ENCODE peak calls at places on chromosomes 7 and 10, in five cellular contexts. One of them, this sample, is unnamed.

GRCh38 chr7:141974831-141975230 is 1.3 kb upstream of the TAS2R38 start:
- DNase-seq in H1: no peak
- DNase-seq in GM12878: no peak
- DNase-seq in HepG2: peak
- DNase-seq in K562: no peak
- DNase-seq in this sample: peak

GRCh38 chr10:113336549-113337130 is 216.2 kb upstream of the HABP2 start:
- DNase-seq in H1: no peak
- DNase-seq in GM12878: no peak
- DNase-seq in HepG2: no peak
- DNase-seq in K562: no peak
- DNase-seq in this sample: no peak

GRCh38 chr10:13371879-13372470 is 23.9 kb upstream of the SEPHS1 start:
- DNase-seq in H1: peak
- DNase-seq in GM12878: no peak
- DNase-seq in HepG2: peak
- DNase-seq in K562: peak
- DNase-seq in this sample: peak

GRCh38 chr7:12930534-12930933 is 243.1 kb downstream of the ARL4A start:
- DNase-seq in H1: no peak
- DNase-seq in GM12878: no peak
- DNase-seq in HepG2: no peak
- DNase-seq in K562: no peak
- DNase-seq in this sample: no peak

GRCh38 chr7:18356195-18356645 is 139.3 kb upstream of the HDAC9 start:
- DNase-seq in H1: no peak
- DNase-seq in GM12878: no peak
- DNase-seq in HepG2: peak
- DNase-seq in K562: peak
- DNase-seq in this sample: no peak

GRCh38 chr7:35260254-35260653 is 6.4 kb upstream of the TBX20 start:
- DNase-seq in H1: no peak
- DNase-seq in GM12878: no peak
- DNase-seq in HepG2: no peak
- DNase-seq in K562: no peak
- DNase-seq in this sample: no peak

GRCh38 chr10:22764639-22765038 is 50.3 kb upstream of the PIP4K2A start:
- DNase-seq in H1: no peak
- DNase-seq in GM12878: no peak
- DNase-seq in HepG2: no peak
- DNase-seq in K562: no peak
- DNase-seq in this sample: no peak

GRCh38 chr10:87617503-87617902 is 42.2 kb upstream of the PAPSS2 start:
- DNase-seq in H1: no peak
- DNase-seq in GM12878: no peak
- DNase-seq in HepG2: no peak
- DNase-seq in K562: no peak
- DNase-seq in this sample: no peak

DNA sequence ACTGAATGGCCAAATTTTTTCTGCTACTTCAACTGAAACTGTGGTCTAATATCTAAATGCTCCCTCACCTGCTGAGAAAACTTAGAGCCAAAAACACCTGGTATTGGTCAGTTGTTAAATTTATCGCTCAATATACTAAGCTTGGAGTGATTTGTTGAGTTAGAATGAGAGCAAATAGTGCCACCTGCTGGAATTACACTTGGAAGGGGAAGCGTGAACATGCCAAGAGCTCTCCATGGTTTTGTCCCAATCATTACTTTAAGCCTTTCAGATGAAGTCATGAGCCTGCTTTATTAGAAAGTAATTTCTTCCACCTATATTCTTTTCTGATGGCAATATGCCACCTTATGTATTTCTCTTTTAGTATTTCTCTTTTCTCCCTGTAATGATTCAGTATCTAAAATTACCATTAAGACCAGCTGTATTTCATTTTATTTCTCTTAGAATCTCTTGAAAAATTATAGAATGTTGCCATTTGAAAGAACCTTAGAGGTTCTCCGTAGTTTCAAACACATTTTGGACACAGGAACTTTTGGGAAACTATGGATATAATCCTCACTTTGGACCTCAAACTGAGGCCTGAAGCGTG is 447.8 kb upstream of the C7orf33 start:
- DNase-seq in H1: no peak
- DNase-seq in GM12878: no peak
- DNase-seq in HepG2: peak
- DNase-seq in K562: peak
- DNase-seq in this sample: no peak
- TF ChIP-seq CTCF in H1: no peak
- TF ChIP-seq CTCF in GM12878: peak
- TF ChIP-seq CTCF in HepG2: peak
- TF ChIP-seq CTCF in K562: peak
- TF ChIP-seq CTCF in this sample: peak

GRCh38 chr10:104074505-104074904 is 11.2 kb downstream of the COL17A1 start:
- DNase-seq in H1: no peak
- DNase-seq in GM12878: no peak
- DNase-seq in HepG2: no peak
- DNase-seq in K562: no peak
- DNase-seq in this sample: no peak

GRCh38 chr10:104080762-104081161 is 4.9 kb downstream of the COL17A1 start:
- DNase-seq in H1: no peak
- DNase-seq in GM12878: no peak
- DNase-seq in HepG2: peak
- DNase-seq in K562: peak
- DNase-seq in this sample: peak

GRCh38 chr10:104072786-104073185 is 12.9 kb downstream of the COL17A1 start:
- DNase-seq in H1: no peak
- DNase-seq in GM12878: no peak
- DNase-seq in HepG2: no peak
- DNase-seq in K562: no peak
- DNase-seq in this sample: no peak

GRCh38 chr10:104077282-104078151 is 8.2 kb downstream of the COL17A1 start:
- DNase-seq in H1: no peak
- DNase-seq in GM12878: no peak
- DNase-seq in HepG2: no peak
- DNase-seq in K562: no peak
- DNase-seq in this sample: peak

GRCh38 chr10:104076743-104077160 is 8.9 kb downstream of the COL17A1 start:
- DNase-seq in H1: peak
- DNase-seq in GM12878: no peak
- DNase-seq in HepG2: no peak
- DNase-seq in K562: no peak
- DNase-seq in this sample: no peak
- TF ChIP-seq USF2 in H1: no peak
- TF ChIP-seq USF2 in GM12878: no peak
- TF ChIP-seq USF2 in HepG2: no peak
- TF ChIP-seq USF2 in K562: no peak
- TF ChIP-seq USF2 in this sample: peak

DNA sequence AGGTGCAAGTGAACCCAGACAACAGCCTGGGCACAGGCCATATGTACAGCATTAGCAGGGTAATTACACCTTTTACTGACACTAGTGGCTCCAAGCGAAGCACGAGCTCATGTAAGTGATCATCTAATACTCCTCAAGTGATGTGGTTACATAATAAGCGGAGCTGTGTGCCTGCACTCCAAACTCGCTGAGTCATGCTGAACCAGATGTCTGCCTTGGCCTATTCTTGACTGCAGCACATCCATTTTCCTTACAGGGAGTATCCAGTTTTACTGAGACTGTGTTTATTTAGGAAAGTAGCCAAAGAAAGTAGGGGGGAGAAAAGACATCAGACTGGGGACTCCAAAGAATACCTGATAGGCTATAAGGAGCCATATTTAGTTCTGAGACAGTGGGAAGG is 90.1 kb downstream of the GRM3 start:
- DNase-seq in H1: no peak
- DNase-seq in GM12878: no peak
- DNase-seq in HepG2: no peak
- DNase-seq in K562: peak
- DNase-seq in this sample: no peak
- TF ChIP-seq CREB1 in H1: no peak
- TF ChIP-seq CREB1 in GM12878: no peak
- TF ChIP-seq CREB1 in HepG2: no peak
- TF ChIP-seq CREB1 in K562: no peak
- TF ChIP-seq CREB1 in this sample: no peak

DNA sequence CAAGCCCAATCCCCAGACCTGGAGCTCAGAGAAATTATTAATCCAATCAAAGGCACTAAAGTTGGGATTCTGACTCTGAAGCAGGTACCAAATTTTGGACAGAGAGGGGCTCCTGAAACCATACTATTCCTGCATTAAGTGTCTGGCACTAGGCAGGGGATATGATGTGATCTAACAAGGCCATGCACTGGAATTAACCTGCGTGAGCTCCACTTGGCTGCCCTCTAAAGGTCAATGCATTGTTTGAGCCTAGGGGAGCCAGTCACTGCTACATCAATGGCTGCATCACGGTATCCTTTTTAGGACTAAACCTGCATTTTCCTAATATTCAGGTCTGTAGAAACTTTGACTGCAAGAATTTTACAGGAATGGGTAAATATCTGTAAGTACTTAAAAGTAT is 42.1 kb downstream of the ST8SIA6 start:
- DNase-seq in H1: no peak
- DNase-seq in GM12878: no peak
- DNase-seq in HepG2: no peak
- DNase-seq in K562: peak
- DNase-seq in this sample: peak
- TF ChIP-seq CTCF in H1: peak
- TF ChIP-seq CTCF in GM12878: peak
- TF ChIP-seq CTCF in HepG2: peak
- TF ChIP-seq CTCF in K562: peak
- TF ChIP-seq CTCF in this sample: no peak

GRCh38 chr10:34124522-34125035 is 690.5 kb downstream of the PARD3 start:
- DNase-seq in H1: no peak
- DNase-seq in GM12878: no peak
- DNase-seq in HepG2: peak
- DNase-seq in K562: no peak
- DNase-seq in this sample: no peak
- TF ChIP-seq USF2 in H1: no peak
- TF ChIP-seq USF2 in GM12878: no peak
- TF ChIP-seq USF2 in HepG2: no peak
- TF ChIP-seq USF2 in K562: no peak
- TF ChIP-seq USF2 in this sample: no peak

DNA sequence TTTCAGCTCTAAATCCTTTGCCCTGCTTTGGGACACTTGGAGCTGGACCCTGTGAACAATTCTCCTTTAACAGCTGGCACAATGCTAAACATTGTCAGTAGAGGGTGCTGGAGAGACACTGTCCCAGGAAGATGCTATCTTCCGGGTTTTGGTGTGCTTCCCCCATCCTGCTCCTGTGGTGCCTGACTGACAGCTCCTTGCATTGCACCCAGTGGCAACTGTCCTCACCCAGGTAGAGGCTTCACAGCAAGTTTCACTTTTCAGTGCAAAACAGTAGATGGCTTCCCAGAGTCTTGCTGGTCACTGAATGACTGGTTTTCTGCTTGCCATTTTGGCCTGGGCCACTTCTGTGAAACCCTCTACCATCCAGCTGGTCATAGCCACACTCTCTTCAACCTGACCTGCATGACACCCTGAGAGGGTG is 77.3 kb downstream of the CDC14C start:
- DNase-seq in H1: peak
- DNase-seq in GM12878: peak
- DNase-seq in HepG2: peak
- DNase-seq in K562: peak
- DNase-seq in this sample: peak
- TF ChIP-seq CREB1 in H1: no peak
- TF ChIP-seq CREB1 in GM12878: no peak
- TF ChIP-seq CREB1 in HepG2: no peak
- TF ChIP-seq CREB1 in K562: no peak
- TF ChIP-seq CREB1 in this sample: no peak

GRCh38 chr7:2613113-2613925 is 18.5 kb upstream of the TTYH3 start:
- DNase-seq in H1: no peak
- DNase-seq in GM12878: no peak
- DNase-seq in HepG2: no peak
- DNase-seq in K562: no peak
- DNase-seq in this sample: no peak
- TF ChIP-seq CTCF in H1: no peak
- TF ChIP-seq CTCF in GM12878: no peak
- TF ChIP-seq CTCF in HepG2: peak
- TF ChIP-seq CTCF in K562: no peak
- TF ChIP-seq CTCF in this sample: no peak

DNA sequence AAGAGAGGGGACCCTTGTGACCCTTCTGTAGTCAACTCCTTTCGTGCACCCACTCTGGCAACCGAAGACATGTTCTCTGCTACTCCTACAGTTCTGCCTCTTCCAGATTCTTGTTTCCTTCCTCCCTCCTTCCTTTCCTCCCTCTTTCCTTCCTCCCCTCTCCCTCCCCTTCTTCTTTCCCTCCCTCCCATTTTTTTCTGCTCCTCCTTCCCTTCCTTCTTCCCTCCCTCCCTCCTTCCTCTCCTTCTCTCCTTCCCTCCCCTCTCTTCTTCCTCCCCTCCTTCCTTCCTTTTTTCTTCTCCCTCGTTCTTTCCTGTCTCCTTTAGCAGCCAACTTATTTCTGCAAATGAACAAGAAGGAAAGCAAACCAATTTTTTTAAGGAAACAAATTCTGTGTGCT is 111.5 kb downstream of the NPTX2 start:
- DNase-seq in H1: no peak
- DNase-seq in GM12878: no peak
- DNase-seq in HepG2: no peak
- DNase-seq in K562: no peak
- DNase-seq in this sample: no peak
- TF ChIP-seq USF2 in H1: no peak
- TF ChIP-seq USF2 in GM12878: no peak
- TF ChIP-seq USF2 in HepG2: no peak
- TF ChIP-seq USF2 in K562: no peak
- TF ChIP-seq USF2 in this sample: no peak

This sample was measured in WTC11.